ENCODE peak calls at places on chromosomes 11 and 22, in ten cellular contexts. One of them, this sample, is unnamed.

GRCh38 chr11:61010466-61011238 is 39.2 kb downstream of the CD6 start:
- DNase-seq in BE2C: no peak
- DNase-seq in IMR-90: no peak
- DNase-seq in HCT116: no peak
- DNase-seq in ovary: no peak
- DNase-seq in heart right ventricle: no peak
- DNase-seq in lower lobe of right lung: no peak
- DNase-seq in foreskin fibroblast: no peak
- DNase-seq in endothelial cell: no peak
- DNase-seq in kidney: no peak
- DNase-seq in this sample: no peak

GRCh38 chr11:102807921-102808320 is 10.0 kb upstream of the MMP1 start:
- DNase-seq in BE2C: peak; percentile 39
- DNase-seq in IMR-90: peak; percentile 19
- DNase-seq in HCT116: peak; percentile 75
- DNase-seq in ovary: no peak
- DNase-seq in heart right ventricle: peak; percentile 10
- DNase-seq in lower lobe of right lung: peak; percentile 50
- DNase-seq in foreskin fibroblast: no peak
- DNase-seq in endothelial cell: peak; percentile 60
- DNase-seq in kidney: no peak
- DNase-seq in this sample: no peak

GRCh38 chr11:74577624-74578396 is 14.6 kb upstream of the POLD3 start:
- DNase-seq in BE2C: no peak
- DNase-seq in IMR-90: peak; percentile 18
- DNase-seq in HCT116: no peak
- DNase-seq in ovary: no peak
- DNase-seq in heart right ventricle: no peak
- DNase-seq in lower lobe of right lung: no peak
- DNase-seq in foreskin fibroblast: peak; percentile 53
- DNase-seq in endothelial cell: no peak
- DNase-seq in kidney: no peak
- DNase-seq in this sample: peak; percentile 65

GRCh38 chr22:45880732-45881523 is 96.0 kb downstream of the WNT7B start:
- DNase-seq in BE2C: peak; percentile 41
- DNase-seq in IMR-90: no peak
- DNase-seq in HCT116: no peak
- DNase-seq in ovary: no peak
- DNase-seq in heart right ventricle: no peak
- DNase-seq in lower lobe of right lung: peak; percentile 37
- DNase-seq in foreskin fibroblast: peak; percentile 19
- DNase-seq in endothelial cell: no peak
- DNase-seq in kidney: peak; percentile 77
- DNase-seq in this sample: no peak

GRCh38 chr22:32847067-32847491 is 45.6 kb downstream of the TIMP3 start:
- DNase-seq in BE2C: no peak
- DNase-seq in IMR-90: no peak
- DNase-seq in HCT116: no peak
- DNase-seq in ovary: no peak
- DNase-seq in heart right ventricle: peak; percentile 44
- DNase-seq in lower lobe of right lung: no peak
- DNase-seq in foreskin fibroblast: no peak
- DNase-seq in endothelial cell: no peak
- DNase-seq in kidney: no peak
- DNase-seq in this sample: no peak

GRCh38 chr11:27806122-27806521 is 105.9 kb upstream of the BDNF start:
- DNase-seq in BE2C: no peak
- DNase-seq in IMR-90: no peak
- DNase-seq in HCT116: no peak
- DNase-seq in ovary: no peak
- DNase-seq in heart right ventricle: no peak
- DNase-seq in lower lobe of right lung: no peak
- DNase-seq in foreskin fibroblast: no peak
- DNase-seq in endothelial cell: no peak
- DNase-seq in kidney: no peak
- DNase-seq in this sample: no peak

GRCh38 chr11:67354314-67355022 is 1.1 kb upstream of the POLD4 start:
- DNase-seq in BE2C: peak; percentile 72
- DNase-seq in IMR-90: peak; percentile 98
- DNase-seq in HCT116: peak; percentile 92
- DNase-seq in ovary: peak; percentile 75
- DNase-seq in heart right ventricle: peak; percentile 57
- DNase-seq in lower lobe of right lung: peak; percentile 61
- DNase-seq in foreskin fibroblast: peak; percentile 99
- DNase-seq in endothelial cell: no peak
- DNase-seq in kidney: peak; percentile 90
- DNase-seq in this sample: peak; percentile 91

GRCh38 chr11:9146477-9146876 is 55.1 kb upstream of the SCUBE2 start:
- DNase-seq in BE2C: no peak
- DNase-seq in IMR-90: no peak
- DNase-seq in HCT116: no peak
- DNase-seq in ovary: no peak
- DNase-seq in heart right ventricle: no peak
- DNase-seq in lower lobe of right lung: no peak
- DNase-seq in foreskin fibroblast: no peak
- DNase-seq in endothelial cell: no peak
- DNase-seq in kidney: no peak
- DNase-seq in this sample: no peak

GRCh38 chr22:32725369-32725988 is 76.0 kb upstream of the TIMP3 start:
- DNase-seq in BE2C: no peak
- DNase-seq in IMR-90: no peak
- DNase-seq in HCT116: no peak
- DNase-seq in ovary: no peak
- DNase-seq in heart right ventricle: no peak
- DNase-seq in lower lobe of right lung: no peak
- DNase-seq in foreskin fibroblast: no peak
- DNase-seq in endothelial cell: no peak
- DNase-seq in kidney: no peak
- DNase-seq in this sample: no peak

GRCh38 chr11:66292543-66293332 is 1.0 kb downstream of the TMEM151A start:
- DNase-seq in BE2C: no peak
- DNase-seq in IMR-90: no peak
- DNase-seq in HCT116: no peak
- DNase-seq in ovary: peak; percentile 24
- DNase-seq in heart right ventricle: no peak
- DNase-seq in lower lobe of right lung: no peak
- DNase-seq in foreskin fibroblast: no peak
- DNase-seq in endothelial cell: no peak
- DNase-seq in kidney: peak; percentile 77
- DNase-seq in this sample: no peak

GRCh38 chr22:23080542-23081290 is 10.4 kb downstream of the GNAZ start:
- DNase-seq in BE2C: no peak
- DNase-seq in IMR-90: no peak
- DNase-seq in HCT116: no peak
- DNase-seq in ovary: no peak
- DNase-seq in heart right ventricle: no peak
- DNase-seq in lower lobe of right lung: no peak
- DNase-seq in foreskin fibroblast: no peak
- DNase-seq in endothelial cell: no peak
- DNase-seq in kidney: no peak
- DNase-seq in this sample: no peak

GRCh38 chr22:24060375-24060788 is 49.3 kb downstream of the CABIN1 start:
- DNase-seq in BE2C: no peak
- DNase-seq in IMR-90: peak; percentile 96
- DNase-seq in HCT116: no peak
- DNase-seq in ovary: no peak
- DNase-seq in heart right ventricle: no peak
- DNase-seq in lower lobe of right lung: no peak
- DNase-seq in foreskin fibroblast: peak; percentile 93
- DNase-seq in endothelial cell: no peak
- DNase-seq in kidney: no peak
- DNase-seq in this sample: peak; percentile 90

GRCh38 chr11:132008872-132009271 is 638.5 kb downstream of the NTM start:
- DNase-seq in BE2C: no peak
- DNase-seq in IMR-90: no peak
- DNase-seq in HCT116: no peak
- DNase-seq in ovary: no peak
- DNase-seq in heart right ventricle: no peak
- DNase-seq in lower lobe of right lung: no peak
- DNase-seq in foreskin fibroblast: no peak
- DNase-seq in endothelial cell: no peak
- DNase-seq in kidney: no peak
- DNase-seq in this sample: no peak

GRCh38 chr11:47373876-47374820 is 4.2 kb downstream of the SPI1 start:
- DNase-seq in BE2C: peak; percentile 84
- DNase-seq in IMR-90: peak; percentile 62
- DNase-seq in HCT116: peak; percentile 60
- DNase-seq in ovary: peak; percentile 85
- DNase-seq in heart right ventricle: peak; percentile 89
- DNase-seq in lower lobe of right lung: peak; percentile 90
- DNase-seq in foreskin fibroblast: peak; percentile 86
- DNase-seq in endothelial cell: peak; percentile 91
- DNase-seq in kidney: peak; percentile 90
- DNase-seq in this sample: peak; percentile 62

GRCh38 chr22:44440224-44441160 is 57.5 kb downstream of the RTL6 start:
- DNase-seq in BE2C: no peak
- DNase-seq in IMR-90: no peak
- DNase-seq in HCT116: no peak
- DNase-seq in ovary: no peak
- DNase-seq in heart right ventricle: no peak
- DNase-seq in lower lobe of right lung: no peak
- DNase-seq in foreskin fibroblast: no peak
- DNase-seq in endothelial cell: no peak
- DNase-seq in kidney: peak; percentile 35
- DNase-seq in this sample: no peak

GRCh38 chr11:15988693-15989231 is 367.6 kb downstream of the SOX6 start:
- DNase-seq in BE2C: no peak
- DNase-seq in IMR-90: no peak
- DNase-seq in HCT116: peak; percentile 19
- DNase-seq in ovary: no peak
- DNase-seq in heart right ventricle: peak; percentile 14
- DNase-seq in lower lobe of right lung: no peak
- DNase-seq in foreskin fibroblast: no peak
- DNase-seq in endothelial cell: peak; percentile 32
- DNase-seq in kidney: no peak
- DNase-seq in this sample: no peak
- TF ChIP-seq CTCF in BE2C: peak; percentile 17
- TF ChIP-seq CTCF in IMR-90: no peak
- TF ChIP-seq CTCF in HCT116: peak; percentile 70
- TF ChIP-seq CTCF in ovary: no peak
- TF ChIP-seq CTCF in heart right ventricle: no peak
- TF ChIP-seq CTCF in lower lobe of right lung: peak; percentile 15
- TF ChIP-seq CTCF in foreskin fibroblast: no peak
- TF ChIP-seq CTCF in endothelial cell: peak; percentile 64
- TF ChIP-seq CTCF in kidney: no peak
- TF ChIP-seq CTCF in this sample: peak; percentile 17

DNA sequence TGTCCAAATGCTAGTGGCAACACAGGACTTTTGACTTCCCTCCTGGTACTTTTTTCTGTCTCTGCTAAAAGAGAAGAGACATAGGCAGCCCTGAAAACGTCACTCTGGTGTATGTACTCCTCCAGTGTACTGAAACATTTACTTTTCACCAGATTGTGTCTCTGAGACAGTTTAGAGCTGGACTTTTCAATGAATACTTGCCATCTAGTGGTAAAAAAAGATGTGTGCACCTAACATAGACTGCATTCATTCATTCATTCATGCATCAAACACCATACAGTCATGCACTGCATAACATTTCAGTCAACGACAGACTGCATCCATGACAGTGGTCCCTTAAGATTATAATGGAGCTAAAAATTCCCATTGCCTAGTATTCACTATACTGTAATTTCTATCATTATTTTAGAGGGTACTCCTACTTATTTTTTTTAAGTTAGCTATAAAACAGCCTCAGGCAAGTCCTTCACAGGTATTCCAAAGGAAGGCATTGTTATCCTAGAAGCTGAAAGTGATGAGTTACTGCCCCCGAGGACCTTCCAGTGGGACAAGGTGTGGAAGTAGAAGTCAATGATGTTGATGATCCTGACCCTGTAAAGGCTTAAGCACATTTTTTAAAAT is 186.2 kb downstream of the SPON1 start:
- DNase-seq in BE2C: no peak
- DNase-seq in IMR-90: peak; percentile 44
- DNase-seq in HCT116: peak; percentile 29
- DNase-seq in ovary: no peak
- DNase-seq in heart right ventricle: no peak
- DNase-seq in lower lobe of right lung: no peak
- DNase-seq in foreskin fibroblast: peak; percentile 65
- DNase-seq in endothelial cell: no peak
- DNase-seq in kidney: no peak
- DNase-seq in this sample: peak; percentile 53
- TF ChIP-seq CTCF in BE2C: peak; percentile 41
- TF ChIP-seq CTCF in IMR-90: peak; percentile 66
- TF ChIP-seq CTCF in HCT116: peak; percentile 70
- TF ChIP-seq CTCF in ovary: no peak
- TF ChIP-seq CTCF in heart right ventricle: peak; percentile 41
- TF ChIP-seq CTCF in lower lobe of right lung: peak; percentile 48
- TF ChIP-seq CTCF in foreskin fibroblast: peak; percentile 55
- TF ChIP-seq CTCF in endothelial cell: peak; percentile 80
- TF ChIP-seq CTCF in kidney: peak; percentile 55
- TF ChIP-seq CTCF in this sample: peak; percentile 80

DNA sequence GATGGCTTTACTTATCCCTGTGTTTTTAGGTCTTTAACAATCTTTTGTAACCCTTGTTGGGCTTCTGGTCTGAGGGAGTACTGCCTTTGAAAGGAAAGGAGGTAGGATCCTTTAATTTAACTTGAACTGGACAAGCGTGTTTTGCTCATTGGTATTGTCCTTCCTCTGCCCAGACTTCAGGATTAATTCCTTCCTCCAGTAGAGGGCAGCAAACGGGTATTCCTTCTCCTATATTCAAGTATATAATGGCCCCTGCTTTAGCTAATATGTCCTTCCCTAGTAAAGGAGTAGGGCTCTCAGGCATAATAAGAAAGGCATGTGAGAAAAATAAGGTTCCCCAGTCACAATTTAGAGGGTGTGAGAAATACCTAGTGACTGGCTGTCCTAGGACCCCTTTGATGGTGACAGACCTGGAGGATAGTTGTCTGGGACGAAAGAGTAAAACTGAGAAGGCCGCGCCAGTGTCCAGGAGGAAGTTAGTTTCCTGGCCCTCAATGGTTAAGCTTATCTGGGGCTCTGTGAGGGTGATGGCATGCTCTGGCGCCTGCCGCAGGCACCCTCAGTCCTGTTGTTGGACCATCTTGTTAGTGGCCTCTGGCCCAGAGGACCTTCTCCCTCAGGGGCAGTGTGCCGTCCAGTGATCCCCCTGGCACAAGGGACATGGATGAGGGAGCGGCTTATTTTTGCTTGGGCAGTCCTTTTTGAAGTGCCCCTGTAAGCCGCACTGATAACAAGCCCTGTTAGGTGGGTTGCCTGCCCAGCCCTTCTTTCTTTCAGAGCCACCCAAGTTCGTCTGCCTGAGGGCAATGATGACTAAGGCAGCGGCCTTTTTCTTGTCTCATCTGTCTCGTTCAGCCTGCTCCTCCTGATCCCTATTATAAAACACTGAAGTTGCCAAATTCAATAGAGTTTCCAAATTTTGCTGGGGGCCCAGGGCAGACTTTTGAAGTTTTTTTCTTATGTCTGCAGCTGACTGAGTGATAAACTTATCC is 51.8 kb downstream of the C11orf71 start:
- DNase-seq in BE2C: peak; percentile 59
- DNase-seq in IMR-90: peak; percentile 80
- DNase-seq in HCT116: peak; percentile 51
- DNase-seq in ovary: no peak
- DNase-seq in heart right ventricle: no peak
- DNase-seq in lower lobe of right lung: no peak
- DNase-seq in foreskin fibroblast: peak; percentile 86
- DNase-seq in endothelial cell: peak; percentile 52
- DNase-seq in kidney: no peak
- DNase-seq in this sample: peak; percentile 78
- TF ChIP-seq CTCF in BE2C: peak; percentile 63
- TF ChIP-seq CTCF in IMR-90: peak; percentile 67
- TF ChIP-seq CTCF in HCT116: peak; percentile 62
- TF ChIP-seq CTCF in ovary: no peak
- TF ChIP-seq CTCF in heart right ventricle: peak; percentile 43
- TF ChIP-seq CTCF in lower lobe of right lung: peak; percentile 69
- TF ChIP-seq CTCF in foreskin fibroblast: peak; percentile 31
- TF ChIP-seq CTCF in endothelial cell: peak; percentile 50
- TF ChIP-seq CTCF in kidney: peak; percentile 49
- TF ChIP-seq CTCF in this sample: peak; percentile 65

GRCh38 chr11:112037527-112037926 is 12.3 kb downstream of the DLAT start:
- DNase-seq in BE2C: no peak
- DNase-seq in IMR-90: no peak
- DNase-seq in HCT116: no peak
- DNase-seq in ovary: no peak
- DNase-seq in heart right ventricle: no peak
- DNase-seq in lower lobe of right lung: no peak
- DNase-seq in foreskin fibroblast: no peak
- DNase-seq in endothelial cell: no peak
- DNase-seq in kidney: no peak
- DNase-seq in this sample: no peak
- TF ChIP-seq CTCF in BE2C: no peak
- TF ChIP-seq CTCF in IMR-90: no peak
- TF ChIP-seq CTCF in HCT116: no peak
- TF ChIP-seq CTCF in ovary: no peak
- TF ChIP-seq CTCF in heart right ventricle: no peak
- TF ChIP-seq CTCF in lower lobe of right lung: no peak
- TF ChIP-seq CTCF in foreskin fibroblast: no peak
- TF ChIP-seq CTCF in endothelial cell: no peak
- TF ChIP-seq CTCF in kidney: no peak
- TF ChIP-seq CTCF in this sample: no peak

This sample was measured in AG10803.